ENCODE peak calls at places on chromosome 19, in six cellular contexts. C is A172; V is IMR-90; U is effector CD8-positive, alpha-beta T cell; I is endothelial cell; J is stimulated activated CD4-positive, alpha-beta T cell treated with anti-CD3 and anti-CD28 coated beads, Interleukin-4, amount 100 ng/mL, for 24 hours. L is an unnamed sample.

GRCh38 chr19:43625918-43626579 is 6.6 kb upstream of the ZNF428 start:
- DNase-seq in C (no peak), V (no peak), U (peak; percentile 5), I (no peak), J (no peak), L (no peak)

GRCh38 chr19:55579766-55580621 is 654 bp downstream of the ZNF579 start:
- DNase-seq in C (no peak), V (peak; percentile 41), U (no peak), I (no peak), J (no peak), L (no peak)

GRCh38 chr19:1445932-1446712 is 3.8 kb upstream of the APC2 start:
- DNase-seq in C (no peak), V (no peak), U (no peak), I (peak; percentile 52), J (no peak), L (no peak)

GRCh38 chr19:19628499-19629134 is 597 bp upstream of the LPAR2 start:
- DNase-seq in C (no peak), V (peak; percentile 48), U (peak; percentile 11), I (peak; percentile 57), J (peak; percentile 40), L (no peak)

GRCh38 chr19:50796128-50796633 is 6.0 kb downstream of the ACP4 start:
- DNase-seq in C (no peak), V (no peak), U (no peak), I (no peak), J (no peak), L (no peak)

GRCh38 chr19:4066176-4066606 is 508 bp downstream of the ZBTB7A start:
- DNase-seq in C (no peak), V (no peak), U (no peak), I (peak; percentile 33), J (no peak), L (no peak)

GRCh38 chr19:41802770-41803169 is 6.4 kb downstream of the CEACAM3 start:
- DNase-seq in C (no peak), V (no peak), U (no peak), I (no peak), J (no peak), L (no peak)

GRCh38 chr19:18875726-18876125 is 20.2 kb downstream of the CERS1 start:
- DNase-seq in C (no peak), V (peak; percentile 36), U (no peak), I (no peak), J (no peak), L (no peak)

GRCh38 chr19:41995959-41996797 is 2.1 kb upstream of the ATP1A3 start:
- DNase-seq in C (no peak), V (no peak), U (no peak), I (no peak), J (no peak), L (no peak)

GRCh38 chr19:29699861-29700260 is 15.2 kb downstream of the C19orf12 start:
- DNase-seq in C (no peak), V (no peak), U (no peak), I (no peak), J (no peak), L (no peak)